ENCODE peak calls at places on chromosome 14, in eight cellular contexts. T, Q, P, U, G, I, W and F are unnamed samples. For H3K36me3 and H3K4me1, the result is how much of the 10 kb centered on the place peaks cover.

GRCh38 chr14:100341301-100342031 is 18.3 kb downstream of the SLC25A47 start:
- DNase-seq in T (no peak), Q (peak), P (no peak), U (no peak), G (no peak), I (peak), W (no peak), F (no peak)

GRCh38 chr14:36604757-36605505 is 22.5 kb upstream of the NKX2-8 start:
- DNase-seq in T (peak), Q (no peak), P (no peak), U (no peak), G (no peak), I (peak), W (peak), F (no peak)

GRCh38 chr14:92943855-92944570 is 21.1 kb downstream of the CHGA start:
- DNase-seq in T (no peak), Q (no peak), P (no peak), U (no peak), G (no peak), I (no peak), W (no peak), F (peak)

GRCh38 chr14:40674503-40674902 is 932.2 kb upstream of the LRFN5 start:
- DNase-seq in T (no peak), Q (no peak), P (no peak), U (no peak), G (no peak), I (no peak), W (no peak), F (no peak)

GRCh38 chr14:70905316-70905715 is 1.9 kb upstream of the PCNX1 start:
- DNase-seq in T (no peak), Q (no peak), P (no peak), U (no peak), G (no peak), I (peak), W (peak), F (no peak)

GRCh38 chr14:38755036-38755435 is 348.0 kb downstream of the SEC23A start:
- DNase-seq in T (no peak), Q (no peak), P (no peak), U (no peak), G (no peak), I (no peak), W (no peak), F (no peak)

GRCh38 chr14:99432491-99432890 is 48.2 kb downstream of the SETD3 start:
- DNase-seq in T (no peak), Q (no peak), P (no peak), U (no peak), G (no peak), I (no peak), W (no peak), F (no peak)

GRCh38 chr14:61150851-61151250 is 130.3 kb downstream of the TMEM30B start:
- DNase-seq in T (no peak), Q (no peak), P (no peak), U (no peak), G (no peak), I (no peak), W (no peak), F (no peak)

GRCh38 chr14:85439696-85440328 is 90.1 kb upstream of the FLRT2 start:
- DNase-seq in T (peak), Q (no peak), P (no peak), U (no peak), G (no peak), I (peak), W (no peak), F (no peak)

GRCh38 chr14:97706814-97707213 is 909.6 kb downstream of the VRK1 start:
- DNase-seq in T (no peak), Q (no peak), P (no peak), U (no peak), G (no peak), I (no peak), W (no peak), F (no peak)

GRCh38 chr14:36785511-36785910 is 123.9 kb downstream of the PAX9 start:
- DNase-seq in T (no peak), Q (no peak), P (no peak), U (no peak), G (no peak), I (no peak), W (no peak), F (no peak)

GRCh38 chr14:23485311-23485710 is 15.8 kb downstream of the NGDN start:
- DNase-seq in T (no peak), Q (no peak), P (no peak), U (no peak), G (no peak), I (no peak), W (no peak), F (no peak)

GRCh38 chr14:23482814-23483128 is 13.3 kb downstream of the NGDN start:
- DNase-seq in T (no peak), Q (no peak), P (no peak), U (no peak), G (no peak), I (no peak), W (no peak), F (no peak)

GRCh38 chr14:23481992-23482813 is 12.7 kb downstream of the NGDN start:
- DNase-seq in T (no peak), Q (no peak), P (no peak), U (no peak), G (no peak), I (no peak), W (no peak), F (no peak)

GRCh38 chr14:23481362-23481970 is 12.0 kb downstream of the NGDN start:
- DNase-seq in T (peak), Q (no peak), P (no peak), U (no peak), G (no peak), I (peak), W (no peak), F (no peak)

GRCh38 chr14:23483216-23483854 is 13.8 kb downstream of the NGDN start:
- DNase-seq in T (peak), Q (no peak), P (no peak), U (no peak), G (no peak), I (no peak), W (no peak), F (no peak)
- TF ChIP-seq CTCF in T (peak), Q (no peak), P (no peak), U (no peak), G (no peak), I (peak), W (peak), F (no peak)

GRCh38 chr14:63378444-63378843 is 59.7 kb upstream of the GPHB5 start:
- DNase-seq in T (no peak), Q (no peak), P (no peak), U (no peak), G (no peak), I (no peak), W (no peak), F (no peak)
- H3K36me3 ChIP-seq in T (under half), Q (under half), P (under half), U (under half), G (under half), I (under half), W (under half), F (under half)

GRCh38 chr14:33457617-33458016 is 493.3 kb downstream of the EGLN3 start:
- DNase-seq in T (no peak), Q (no peak), P (no peak), U (no peak), G (no peak), I (no peak), W (no peak), F (no peak)

GRCh38 chr14:33457021-33457420 is 493.9 kb downstream of the EGLN3 start:
- DNase-seq in T (no peak), Q (no peak), P (no peak), U (no peak), G (no peak), I (no peak), W (no peak), F (no peak)

GRCh38 chr14:33455998-33456397 is 494.9 kb downstream of the EGLN3 start:
- DNase-seq in T (no peak), Q (no peak), P (no peak), U (no peak), G (no peak), I (no peak), W (no peak), F (no peak)

GRCh38 chr14:33463731-33464130 is 487.1 kb downstream of the EGLN3 start:
- DNase-seq in T (no peak), Q (no peak), P (no peak), U (no peak), G (no peak), I (no peak), W (no peak), F (no peak)

DNA sequence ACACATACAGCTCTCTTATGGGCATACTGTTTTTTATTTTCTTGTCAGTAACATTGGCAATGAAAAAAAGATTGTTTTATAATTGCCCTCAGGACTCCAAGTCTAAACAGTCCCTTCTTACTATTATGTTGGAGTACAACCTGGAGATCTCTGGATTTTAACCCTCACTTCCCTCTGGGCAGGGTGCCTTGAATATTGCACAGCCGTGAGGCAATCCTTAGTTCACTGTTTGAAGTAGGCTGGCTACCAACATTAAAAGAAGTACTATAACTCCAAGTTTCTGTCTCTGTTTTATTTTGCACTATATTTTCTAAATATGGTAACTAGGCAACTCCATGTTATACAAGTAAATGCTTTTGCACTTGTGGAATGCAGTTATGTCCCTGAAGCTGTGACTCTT is 490.8 kb downstream of the EGLN3 start:
- DNase-seq in T (no peak), Q (no peak), P (no peak), U (no peak), G (peak), I (no peak), W (peak), F (no peak)
- H3K4me1 ChIP-seq in T (under half), Q (under half), P (under half), U (under half), G (half or more), I (under half), W (half or more), F (under half)

GRCh38 chr14:20971705-20972021 is 16.4 kb downstream of the RNASE2 start:
- DNase-seq in T (no peak), Q (no peak), P (no peak), U (no peak), G (no peak), I (no peak), W (no peak), F (no peak)
- TF ChIP-seq CTCF in T (no peak), Q (no peak), P (no peak), U (no peak), G (no peak), I (no peak), W (no peak), F (no peak)

GRCh38 chr14:31139301-31139847 is 68.2 kb downstream of the HECTD1 start:
- DNase-seq in T (no peak), Q (no peak), P (no peak), U (no peak), G (no peak), I (no peak), W (no peak), F (no peak)

GRCh38 chr14:31138301-31138700 is 69.3 kb downstream of the HECTD1 start:
- DNase-seq in T (no peak), Q (no peak), P (no peak), U (no peak), G (no peak), I (no peak), W (no peak), F (no peak)

GRCh38 chr14:31133133-31133532 is 74.5 kb downstream of the HECTD1 start:
- DNase-seq in T (no peak), Q (no peak), P (no peak), U (no peak), G (no peak), I (no peak), W (no peak), F (no peak)

GRCh38 chr14:31142455-31143087 is 65.0 kb downstream of the HECTD1 start:
- DNase-seq in T (no peak), Q (no peak), P (no peak), U (no peak), G (no peak), I (no peak), W (no peak), F (no peak)

DNA sequence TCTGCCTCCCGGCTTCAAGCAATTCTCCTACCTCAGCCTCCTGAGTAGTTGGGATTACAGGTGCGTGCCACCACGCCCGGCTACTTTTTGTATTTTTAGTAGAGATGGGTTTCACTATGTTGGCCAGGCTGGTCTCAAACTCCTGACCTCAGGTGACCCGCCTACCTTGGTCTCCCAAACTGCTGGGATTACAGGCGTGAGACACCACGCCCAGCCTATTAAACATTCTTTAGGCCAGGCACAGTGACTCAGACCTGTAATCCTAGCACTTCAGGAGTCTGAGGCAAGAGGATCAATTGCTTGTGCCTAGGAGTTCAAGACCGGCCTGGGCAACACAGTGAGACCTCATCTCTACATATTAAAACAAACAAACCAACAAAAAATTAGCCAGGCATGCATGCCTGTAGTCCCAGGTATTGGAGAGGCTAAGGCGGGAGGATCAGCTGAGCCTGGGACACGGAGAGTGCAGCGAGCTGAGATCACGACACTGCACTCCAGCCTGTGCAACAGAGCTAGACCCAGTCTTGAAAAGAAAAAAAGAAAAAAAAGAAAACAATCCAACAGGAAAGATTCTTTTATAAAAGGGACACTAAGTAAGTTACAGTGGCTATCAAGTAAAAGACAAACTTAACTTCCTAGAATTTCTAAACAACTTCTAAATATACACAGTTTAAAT is 70.2 kb downstream of the HECTD1 start:
- DNase-seq in T (no peak), Q (no peak), P (no peak), U (no peak), G (no peak), I (no peak), W (no peak), F (no peak)
- H3K36me3 ChIP-seq in T (half or more), Q (half or more), P (under half), U (half or more), G (under half), I (under half), W (half or more), F (under half)

GRCh38 chr14:68599896-68600620 is 192.8 kb downstream of the ZFP36L1 start:
- DNase-seq in T (no peak), Q (peak), P (no peak), U (peak), G (no peak), I (no peak), W (no peak), F (no peak)
- H3K4me1 ChIP-seq in T (under half), Q (under half), P (under half), U (under half), G (under half), I (under half), W (under half), F (under half)